ENCODE peak calls at places on chromosomes 4 and X, in eight cellular contexts. I is AG04449, Q is heart left ventricle, G is chondrocyte, N is uterus, H is fibroblast of lung, K is left lung, A is testis. X is an unnamed sample.

GRCh38 chr4:79160962-79161361 is 164.9 kb downstream of the NAA11 start:
- DNase-seq in Q (no peak), N (no peak), I (no peak), A (no peak), G (no peak), K (no peak), H (no peak), X (no peak)

GRCh38 chr4:65893957-65894755 is 223.9 kb upstream of the EPHA5 start:
- DNase-seq in G (no peak), A (no peak), I (no peak), H (peak), K (no peak), N (no peak), Q (no peak), X (no peak)

GRCh38 chrX:6729581-6729980 is 194.7 kb upstream of the VCX3A start:
- DNase-seq in A (peak), N (no peak), I (no peak), Q (no peak), K (no peak), G (no peak), H (no peak), X (no peak)

GRCh38 chrX:68090266-68090665 is 343.0 kb downstream of the OPHN1 start:
- DNase-seq in K (no peak), A (no peak), I (no peak), Q (no peak), N (no peak), H (no peak), G (no peak), X (no peak)

GRCh38 chrX:47030339-47030738 is 47.9 kb upstream of the RGN start:
- DNase-seq in I (peak), G (no peak), H (peak), A (peak), Q (no peak), N (no peak), K (no peak), X (no peak)

GRCh38 chr4:8176547-8177399 is 18.2 kb upstream of the ABLIM2 start:
- DNase-seq in I (no peak), H (peak), G (no peak), A (peak), N (no peak), K (no peak), Q (peak), X (peak)

GRCh38 chrX:45714864-45715263 is 514.2 kb upstream of the DIPK2B start:
- DNase-seq in G (no peak), Q (no peak), H (peak), K (no peak), I (no peak), N (no peak), A (no peak), X (peak)

GRCh38 chrX:21735038-21735752 is 22.7 kb downstream of the SMPX start:
- DNase-seq in A (no peak), G (no peak), K (no peak), Q (no peak), I (peak), N (no peak), H (peak), X (no peak)

GRCh38 chr4:183747931-183748664 is 89.0 kb downstream of the TRAPPC11 start:
- DNase-seq in H (no peak), K (no peak), N (no peak), I (no peak), Q (no peak), A (no peak), G (no peak), X (no peak)

GRCh38 chrX:66150188-66150587 is 13.9 kb upstream of the HEPH start:
- DNase-seq in A (no peak), Q (no peak), N (no peak), K (no peak), H (peak), G (no peak), I (no peak), X (no peak)

GRCh38 chr4:94451051-94451404 is 714 bp upstream of the PDLIM5 start:
- DNase-seq in G (no peak), Q (no peak), H (no peak), K (no peak), I (no peak), A (no peak), N (no peak), X (no peak)

GRCh38 chr4:110287130-110287529 is 88.7 kb upstream of the ELOVL6 start:
- DNase-seq in K (no peak), H (peak), N (no peak), G (no peak), A (no peak), Q (no peak), I (peak), X (no peak)

DNA sequence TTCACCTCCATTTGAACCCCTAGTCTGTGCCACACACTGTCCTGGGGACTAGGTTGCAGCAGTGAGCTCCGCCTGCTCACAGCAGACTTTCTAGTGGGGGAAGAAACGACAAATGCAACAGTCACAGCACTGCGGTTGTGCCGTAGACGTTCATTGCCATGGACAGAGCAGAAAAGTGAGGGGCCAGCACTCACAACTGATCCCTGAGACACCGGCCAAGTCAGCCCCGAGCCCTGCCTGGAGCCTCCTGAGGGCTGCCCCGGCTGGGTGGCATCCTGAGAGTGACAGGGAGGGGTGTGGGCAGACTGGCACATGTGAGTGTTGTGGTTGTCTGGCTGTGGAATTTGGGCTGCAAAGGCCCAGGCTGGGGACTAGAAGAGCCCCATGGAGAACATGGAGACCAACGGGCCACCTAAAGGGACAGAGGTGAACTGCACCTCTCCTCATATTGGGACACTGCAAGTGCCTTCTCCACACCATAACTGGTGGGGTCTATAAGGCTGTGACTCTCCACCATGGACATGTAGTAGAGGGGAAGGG is 4.6 kb downstream of the DUSP9 start:
- DNase-seq in Q (peak), K (no peak), N (no peak), A (no peak), H (no peak), G (peak), I (no peak), X (no peak)
- TF ChIP-seq CTCF in Q (no peak), K (no peak), N (no peak), A (peak), H (peak), G (peak), I (peak), X (peak)

GRCh38 chrX:35728481-35728880 is 69.7 kb upstream of the MAGEB16 start:
- DNase-seq in H (no peak), G (no peak), Q (no peak), A (no peak), I (no peak), K (no peak), N (no peak), X (no peak)

GRCh38 chrX:35722128-35722527 is 76.0 kb upstream of the MAGEB16 start:
- DNase-seq in Q (no peak), I (no peak), H (no peak), A (no peak), G (no peak), N (no peak), K (no peak), X (no peak)

GRCh38 chrX:35726176-35726575 is 72.0 kb upstream of the MAGEB16 start:
- DNase-seq in Q (no peak), G (no peak), K (no peak), I (no peak), N (no peak), A (peak), H (no peak), X (no peak)
- TF ChIP-seq CTCF in Q (no peak), G (peak), K (no peak), I (no peak), N (no peak), A (no peak), H (peak), X (no peak)

GRCh38 chr4:152500798-152501434 is 35.0 kb downstream of the FBXW7 start:
- DNase-seq in G (no peak), Q (no peak), H (peak), N (no peak), K (no peak), I (peak), A (peak), X (peak)
- TF ChIP-seq CTCF in G (peak), Q (peak), H (peak), N (peak), K (peak), I (peak), A (peak), X (peak)

DNA sequence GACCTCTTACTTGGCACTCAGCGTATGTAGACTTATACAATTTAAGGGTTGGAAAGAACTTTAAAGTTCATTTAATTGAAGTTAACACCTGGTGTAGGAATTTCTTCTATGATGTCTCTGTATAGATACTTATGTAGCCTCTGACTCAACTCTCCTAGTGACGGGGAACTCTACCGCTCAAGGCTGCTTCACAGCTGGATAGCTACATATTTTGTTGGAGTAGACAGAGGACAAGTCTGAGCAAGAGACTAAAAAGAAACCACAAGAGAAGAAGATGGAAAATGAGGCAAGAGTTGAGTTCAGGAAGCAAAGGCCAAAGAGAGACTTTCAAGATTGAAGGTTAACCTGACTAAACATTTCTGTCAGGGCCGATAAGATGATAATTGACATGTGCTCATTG is 52.6 kb downstream of the GPR50 start:
- DNase-seq in K (no peak), N (no peak), G (no peak), H (no peak), I (no peak), Q (no peak), A (no peak), X (no peak)
- TF ChIP-seq CTCF in K (no peak), N (no peak), G (no peak), H (no peak), I (no peak), Q (no peak), A (no peak), X (no peak)

GRCh38 chrX:23838953-23839352 is 56.0 kb downstream of the SAT1 start:
- DNase-seq in N (no peak), G (no peak), K (no peak), A (no peak), Q (no peak), I (no peak), H (no peak), X (no peak)
- TF ChIP-seq CTCF in N (no peak), G (no peak), K (no peak), A (no peak), Q (no peak), I (no peak), H (no peak), X (no peak)

GRCh38 chr4:84944952-84945351 is 21.5 kb downstream of the WDFY3 start:
- DNase-seq in K (no peak), N (no peak), Q (no peak), I (no peak), A (no peak), H (peak), G (no peak), X (no peak)
- TF ChIP-seq CTCF in K (no peak), N (no peak), Q (no peak), I (no peak), A (no peak), H (no peak), G (no peak), X (no peak)

DNA sequence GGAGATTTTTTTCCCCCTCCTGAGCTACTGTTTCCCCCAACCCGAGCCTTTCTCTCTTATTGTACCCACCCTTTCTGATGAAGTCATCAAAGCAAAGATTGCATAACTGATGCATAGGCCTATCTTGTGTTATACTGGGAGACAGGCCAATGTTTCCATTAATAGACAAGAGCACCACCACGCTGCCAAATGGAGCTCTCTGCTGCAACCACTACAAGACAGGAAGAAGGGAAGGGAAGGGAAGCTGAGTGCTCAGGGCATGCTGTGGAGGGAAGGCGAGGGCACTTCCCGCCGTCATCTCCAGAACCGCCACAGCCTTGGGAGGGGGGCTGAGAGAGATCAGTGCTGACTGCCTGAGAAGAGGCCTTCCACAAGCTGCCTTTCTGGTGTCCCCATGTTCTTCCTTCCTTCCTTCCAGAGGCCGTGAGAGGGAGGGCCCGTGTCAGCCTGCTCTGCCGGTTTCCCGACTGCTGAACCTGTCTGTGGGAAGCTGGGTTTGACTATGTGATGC is 75.0 kb downstream of the MGST2 start:
- DNase-seq in N (peak), Q (peak), A (peak), G (no peak), K (peak), H (peak), I (peak), X (peak)
- TF ChIP-seq CTCF in N (peak), Q (no peak), A (no peak), G (peak), K (no peak), H (peak), I (peak), X (no peak)

DNA sequence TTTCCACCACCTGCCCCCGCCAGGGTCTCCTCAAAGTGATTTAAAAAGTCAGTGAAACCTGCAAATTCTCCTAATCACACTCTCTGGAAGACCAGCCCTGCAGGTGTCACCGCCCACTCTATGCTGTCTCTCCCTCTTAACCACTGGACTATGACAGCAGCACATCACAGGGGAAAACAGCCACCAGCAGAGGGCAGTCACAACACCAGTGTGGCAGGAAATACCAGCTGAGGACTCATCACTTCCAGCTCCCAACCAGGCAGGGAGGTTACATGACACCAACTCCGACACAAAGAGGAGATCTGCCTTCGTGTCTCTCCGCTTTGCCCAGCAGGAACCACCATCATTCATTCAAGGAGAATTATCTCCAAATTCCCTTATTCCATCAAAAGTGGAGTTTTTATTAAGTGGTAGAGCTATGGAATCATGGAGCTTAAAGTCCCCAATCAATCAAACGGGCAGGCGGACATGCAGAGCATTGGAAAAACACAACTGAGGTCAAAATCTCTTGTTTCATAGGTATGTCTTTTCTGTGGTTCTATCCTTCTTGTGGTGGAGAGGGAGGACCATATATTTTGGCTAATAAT is 91.3 kb downstream of the NSUN7 start:
- DNase-seq in G (no peak), K (peak), N (peak), Q (peak), I (peak), H (peak), A (peak), X (peak)
- TF ChIP-seq CTCF in G (peak), K (peak), N (peak), Q (peak), I (peak), H (peak), A (peak), X (peak)

GRCh38 chr4:159117968-159118367 is 15.1 kb downstream of the RAPGEF2 start:
- DNase-seq in Q (no peak), H (no peak), G (no peak), K (no peak), N (no peak), A (no peak), I (no peak), X (no peak)
- TF ChIP-seq CTCF in Q (no peak), H (no peak), G (no peak), K (no peak), N (no peak), A (no peak), I (no peak), X (no peak)

DNA sequence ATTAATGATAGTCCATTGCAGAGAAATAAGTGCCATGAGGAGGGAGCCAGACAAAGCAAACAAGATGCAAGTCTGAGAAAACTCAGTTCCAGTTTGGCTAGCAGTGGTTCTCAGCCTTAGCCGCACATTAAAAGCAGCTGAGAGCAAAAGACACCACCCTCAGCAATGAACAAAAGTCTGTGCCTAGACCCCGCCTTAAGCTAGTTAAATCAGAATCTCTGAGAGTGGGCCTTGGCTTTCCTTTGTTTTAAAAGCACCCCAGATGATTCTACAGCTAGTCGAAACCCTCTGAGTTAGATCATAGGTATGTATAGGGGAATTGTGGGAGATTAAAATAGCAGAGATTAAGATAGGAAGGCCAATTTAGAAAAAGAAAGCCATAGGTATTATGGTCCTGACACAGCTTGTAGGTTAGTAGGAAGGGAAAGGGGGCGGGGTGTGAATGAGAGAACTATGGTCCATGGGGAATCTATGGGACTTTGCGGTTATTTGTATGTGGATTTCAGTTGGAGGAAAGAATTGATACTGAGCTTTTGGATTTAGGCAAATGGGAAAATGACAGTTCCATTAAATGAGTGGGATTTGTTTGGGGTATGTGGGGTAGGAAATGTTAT is 12.0 kb downstream of the SPRY1 start:
- DNase-seq in H (no peak), K (no peak), I (no peak), G (no peak), Q (no peak), N (no peak), A (no peak), X (no peak)
- TF ChIP-seq CTCF in H (no peak), K (no peak), I (no peak), G (no peak), Q (no peak), N (no peak), A (no peak), X (no peak)